ENCODE peak calls at places on chromosome 17, in four cellular contexts. One of them, this sample, is unnamed.

GRCh38 chr17:8563981-8564602 is 66.4 kb downstream of the MYH10 start:
- DNase-seq in gastrocnemius medialis: no peak
- DNase-seq in uterus: no peak
- DNase-seq in tibial nerve: no peak
- DNase-seq in this sample: no peak

GRCh38 chr17:27834571-27834970 is 34.2 kb upstream of the NOS2 start:
- DNase-seq in gastrocnemius medialis: no peak
- DNase-seq in uterus: no peak
- DNase-seq in tibial nerve: no peak
- DNase-seq in this sample: no peak

GRCh38 chr17:27536781-27537180 is 80.5 kb downstream of the KSR1 start:
- DNase-seq in gastrocnemius medialis: no peak
- DNase-seq in uterus: no peak
- DNase-seq in tibial nerve: no peak
- DNase-seq in this sample: no peak

GRCh38 chr17:60863892-60864673 is 186.4 kb downstream of the BCAS3 start:
- DNase-seq in gastrocnemius medialis: no peak
- DNase-seq in uterus: no peak
- DNase-seq in tibial nerve: no peak
- DNase-seq in this sample: no peak

GRCh38 chr17:46020023-46020735 is 21.1 kb downstream of the STH start:
- DNase-seq in gastrocnemius medialis: no peak
- DNase-seq in uterus: no peak
- DNase-seq in tibial nerve: no peak
- DNase-seq in this sample: peak

GRCh38 chr17:27889711-27890251 is 3.4 kb downstream of the LYRM9 start:
- DNase-seq in gastrocnemius medialis: no peak
- DNase-seq in uterus: no peak
- DNase-seq in tibial nerve: no peak
- DNase-seq in this sample: no peak

GRCh38 chr17:80951121-80952090 is 40.2 kb upstream of the CHMP6 start:
- DNase-seq in gastrocnemius medialis: no peak
- DNase-seq in uterus: no peak
- DNase-seq in tibial nerve: no peak
- DNase-seq in this sample: peak

GRCh38 chr17:82767041-82767754 is 15.3 kb downstream of the TBCD start:
- DNase-seq in gastrocnemius medialis: no peak
- DNase-seq in uterus: no peak
- DNase-seq in tibial nerve: peak
- DNase-seq in this sample: no peak

GRCh38 chr17:74454197-74455024 is 12.0 kb upstream of the CD300A start:
- DNase-seq in gastrocnemius medialis: no peak
- DNase-seq in uterus: peak
- DNase-seq in tibial nerve: peak
- DNase-seq in this sample: peak

GRCh38 chr17:68320311-68320865 is 29.1 kb downstream of the ARSG start:
- DNase-seq in gastrocnemius medialis: no peak
- DNase-seq in uterus: no peak
- DNase-seq in tibial nerve: no peak
- DNase-seq in this sample: no peak

DNA sequence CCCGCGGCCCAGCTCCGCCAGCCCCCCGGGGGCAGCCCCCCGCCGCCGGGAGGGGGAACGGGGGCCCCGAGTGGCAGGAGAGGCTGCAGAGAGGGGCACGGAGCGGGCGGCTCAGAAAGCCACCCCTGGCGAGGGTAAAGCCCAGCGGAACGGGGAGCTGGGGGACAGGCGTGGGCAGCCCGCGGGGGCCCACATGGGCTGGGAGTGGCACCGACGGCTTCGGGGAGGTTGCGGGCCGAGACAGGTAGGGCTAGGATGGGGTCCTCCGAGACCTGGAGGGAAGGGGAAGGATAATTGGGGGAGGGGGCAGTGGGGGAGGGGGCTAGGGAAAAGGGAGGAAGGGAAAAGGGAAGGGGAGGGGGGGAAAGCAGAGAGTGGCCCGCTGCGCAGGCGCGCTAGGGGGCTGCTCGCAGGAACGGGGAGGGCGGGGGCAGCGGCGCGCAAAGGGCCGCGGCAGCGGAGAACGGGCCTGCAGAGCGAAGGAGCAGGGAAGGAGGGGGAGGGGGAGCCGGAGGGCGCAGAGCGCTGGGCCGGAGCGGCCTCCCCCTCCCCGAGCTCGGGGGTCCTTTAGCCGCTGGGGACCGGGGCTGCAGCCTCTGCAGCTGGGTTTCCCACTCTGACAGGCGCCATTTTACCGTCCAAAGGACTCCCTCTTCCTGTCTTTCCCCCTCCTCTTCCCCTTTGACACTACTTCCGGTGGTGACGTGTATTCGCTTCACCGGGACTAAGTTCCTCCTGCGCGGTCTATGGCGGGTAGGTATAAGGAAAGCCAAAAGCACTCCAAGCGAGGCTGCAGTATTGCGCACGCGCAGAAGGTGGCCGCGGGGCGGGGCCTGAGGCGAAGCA is at the start of gene CTDNEP1:
- DNase-seq in gastrocnemius medialis: peak
- DNase-seq in uterus: peak
- DNase-seq in tibial nerve: peak
- DNase-seq in this sample: peak
- TF ChIP-seq POLR2A in gastrocnemius medialis: peak
- TF ChIP-seq POLR2A in uterus: no peak
- TF ChIP-seq POLR2A in tibial nerve: peak
- TF ChIP-seq POLR2A in this sample: no peak

GRCh38 chr17:42287305-42288077 is 807 bp upstream of the STAT5A start:
- DNase-seq in gastrocnemius medialis: peak
- DNase-seq in uterus: peak
- DNase-seq in tibial nerve: peak
- DNase-seq in this sample: peak
- TF ChIP-seq POLR2A in gastrocnemius medialis: peak
- TF ChIP-seq POLR2A in uterus: peak
- TF ChIP-seq POLR2A in tibial nerve: peak
- TF ChIP-seq POLR2A in this sample: no peak

GRCh38 chr17:49390548-49391324 is 23.9 kb downstream of the PHB1 start:
- DNase-seq in gastrocnemius medialis: no peak
- DNase-seq in uterus: no peak
- DNase-seq in tibial nerve: no peak
- DNase-seq in this sample: peak
- TF ChIP-seq POLR2A in gastrocnemius medialis: no peak
- TF ChIP-seq POLR2A in uterus: no peak
- TF ChIP-seq POLR2A in tibial nerve: no peak
- TF ChIP-seq POLR2A in this sample: no peak

DNA sequence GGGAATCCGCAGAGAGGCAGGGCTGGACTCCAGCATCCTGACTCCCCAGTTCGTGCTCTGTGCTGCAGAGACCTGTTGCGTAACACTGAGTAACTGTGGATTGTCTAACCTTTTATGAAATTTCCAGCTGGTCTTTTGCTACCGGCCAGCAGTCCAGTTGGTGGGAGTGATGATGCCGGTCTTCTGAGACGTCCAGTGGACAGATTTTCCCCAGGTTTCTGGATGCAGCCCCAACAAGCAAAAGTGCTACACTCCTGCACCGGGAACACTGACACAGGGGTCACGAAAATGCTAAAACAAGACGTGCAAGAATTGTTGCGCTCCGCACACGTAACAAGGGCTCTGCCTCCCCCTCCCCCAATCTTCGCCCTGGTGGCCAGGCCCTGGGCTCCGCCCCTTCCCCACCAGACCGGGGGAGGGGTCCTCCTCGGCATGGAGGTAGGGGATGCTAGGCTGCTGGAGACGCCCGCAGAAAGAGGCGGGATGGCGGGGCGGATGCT is 701 bp upstream of the MRC2 start:
- DNase-seq in gastrocnemius medialis: peak
- DNase-seq in uterus: peak
- DNase-seq in tibial nerve: peak
- DNase-seq in this sample: peak
- TF ChIP-seq POLR2A in gastrocnemius medialis: no peak
- TF ChIP-seq POLR2A in uterus: no peak
- TF ChIP-seq POLR2A in tibial nerve: no peak
- TF ChIP-seq POLR2A in this sample: no peak

DNA sequence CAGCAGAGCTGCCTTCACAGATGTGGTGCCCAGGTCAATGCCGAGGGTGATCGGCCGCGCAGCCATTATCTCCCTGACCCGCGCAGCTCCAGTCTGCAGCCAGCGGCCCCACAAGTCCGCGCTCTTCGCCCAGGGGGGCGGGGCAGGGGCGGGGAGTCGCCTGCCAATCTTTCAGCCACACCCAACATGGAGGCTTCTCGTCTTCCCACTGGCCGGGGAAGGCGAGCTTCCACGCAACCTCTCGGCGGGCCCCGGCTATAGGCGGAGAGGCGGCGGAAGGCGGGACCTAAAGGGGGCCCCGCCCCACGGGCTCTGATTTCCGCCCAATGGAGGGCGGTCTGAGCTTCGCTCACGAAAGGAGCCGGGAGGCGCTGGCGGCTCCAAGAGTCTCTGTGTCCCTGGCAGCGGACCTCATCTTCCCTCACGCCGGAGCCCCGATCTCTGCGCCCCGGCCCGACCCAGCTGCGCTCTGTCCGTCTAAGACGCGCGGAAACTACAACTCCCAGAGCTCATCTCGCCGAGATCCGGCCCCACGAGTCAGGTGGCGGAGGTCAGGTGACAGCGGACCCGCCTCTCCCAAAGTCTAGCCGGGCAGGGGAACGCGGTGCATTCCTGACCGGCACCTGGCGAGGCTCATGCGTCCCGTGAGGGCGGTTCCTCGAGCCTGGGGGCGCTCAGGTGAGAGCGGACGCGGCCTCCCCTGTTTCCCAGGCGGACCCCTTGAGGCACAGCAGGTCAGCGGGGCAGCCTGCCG is at the start of the genes CTNS and SHPK:
- DNase-seq in gastrocnemius medialis: peak
- DNase-seq in uterus: peak
- DNase-seq in tibial nerve: peak
- DNase-seq in this sample: peak
- TF ChIP-seq POLR2A in gastrocnemius medialis: peak
- TF ChIP-seq POLR2A in uterus: peak
- TF ChIP-seq POLR2A in tibial nerve: peak
- TF ChIP-seq POLR2A in this sample: no peak

GRCh38 chr17:34199449-34199848 is 55.6 kb upstream of the CCL2 start:
- DNase-seq in gastrocnemius medialis: no peak
- DNase-seq in uterus: no peak
- DNase-seq in tibial nerve: no peak
- DNase-seq in this sample: no peak

GRCh38 chr17:34195987-34196386 is 59.1 kb upstream of the CCL2 start:
- DNase-seq in gastrocnemius medialis: no peak
- DNase-seq in uterus: no peak
- DNase-seq in tibial nerve: no peak
- DNase-seq in this sample: no peak

GRCh38 chr17:34201225-34201624 is 53.9 kb upstream of the CCL2 start:
- DNase-seq in gastrocnemius medialis: no peak
- DNase-seq in uterus: no peak
- DNase-seq in tibial nerve: no peak
- DNase-seq in this sample: no peak

GRCh38 chr17:34199932-34200534 is 55.1 kb upstream of the CCL2 start:
- DNase-seq in gastrocnemius medialis: peak
- DNase-seq in uterus: peak
- DNase-seq in tibial nerve: peak
- DNase-seq in this sample: peak

GRCh38 chr17:34198519-34198918 is 56.6 kb upstream of the CCL2 start:
- DNase-seq in gastrocnemius medialis: no peak
- DNase-seq in uterus: no peak
- DNase-seq in tibial nerve: no peak
- DNase-seq in this sample: no peak
- TF ChIP-seq POLR2A in gastrocnemius medialis: no peak
- TF ChIP-seq POLR2A in uterus: no peak
- TF ChIP-seq POLR2A in tibial nerve: no peak
- TF ChIP-seq POLR2A in this sample: no peak

DNA sequence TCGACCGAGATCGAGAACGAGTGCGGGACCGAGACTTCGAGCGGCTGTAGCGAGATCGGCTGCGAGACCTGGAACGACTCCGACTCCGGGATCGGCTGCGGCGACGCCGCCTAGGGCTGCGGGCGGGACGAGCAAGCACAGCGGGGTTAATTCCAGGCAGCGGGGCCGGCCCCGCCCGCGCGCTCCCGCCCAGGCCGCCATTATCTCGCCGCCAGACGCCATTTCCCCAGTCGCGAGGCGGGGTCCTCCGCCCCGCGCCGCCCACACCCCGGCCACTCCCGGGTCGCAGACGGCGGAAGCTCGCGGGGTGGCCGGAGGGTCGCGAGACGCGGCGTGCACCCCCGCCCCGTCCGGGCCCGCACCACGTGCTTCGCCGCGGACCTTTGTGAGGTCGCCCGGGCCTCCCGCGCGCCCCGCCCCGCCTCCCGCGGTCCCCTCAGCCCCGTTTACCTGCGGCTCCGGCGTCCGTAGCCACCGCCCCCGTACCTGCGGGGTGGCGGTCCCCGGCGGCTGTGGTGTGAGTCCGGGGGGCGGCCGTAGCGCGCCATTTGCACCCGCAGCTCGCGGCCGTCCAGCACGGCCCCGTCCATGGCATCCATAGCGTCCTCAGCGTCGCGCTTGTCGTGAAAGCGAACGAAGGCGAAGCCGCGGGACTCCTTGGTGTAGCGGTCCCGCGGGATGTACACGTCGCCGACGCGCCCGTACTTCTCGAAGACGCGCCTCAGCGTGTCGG is 616 bp downstream of the SRSF2 start:
- DNase-seq in gastrocnemius medialis: peak
- DNase-seq in uterus: peak
- DNase-seq in tibial nerve: peak
- DNase-seq in this sample: peak
- TF ChIP-seq POLR2A in gastrocnemius medialis: peak
- TF ChIP-seq POLR2A in uterus: peak
- TF ChIP-seq POLR2A in tibial nerve: no peak
- TF ChIP-seq POLR2A in this sample: no peak

DNA sequence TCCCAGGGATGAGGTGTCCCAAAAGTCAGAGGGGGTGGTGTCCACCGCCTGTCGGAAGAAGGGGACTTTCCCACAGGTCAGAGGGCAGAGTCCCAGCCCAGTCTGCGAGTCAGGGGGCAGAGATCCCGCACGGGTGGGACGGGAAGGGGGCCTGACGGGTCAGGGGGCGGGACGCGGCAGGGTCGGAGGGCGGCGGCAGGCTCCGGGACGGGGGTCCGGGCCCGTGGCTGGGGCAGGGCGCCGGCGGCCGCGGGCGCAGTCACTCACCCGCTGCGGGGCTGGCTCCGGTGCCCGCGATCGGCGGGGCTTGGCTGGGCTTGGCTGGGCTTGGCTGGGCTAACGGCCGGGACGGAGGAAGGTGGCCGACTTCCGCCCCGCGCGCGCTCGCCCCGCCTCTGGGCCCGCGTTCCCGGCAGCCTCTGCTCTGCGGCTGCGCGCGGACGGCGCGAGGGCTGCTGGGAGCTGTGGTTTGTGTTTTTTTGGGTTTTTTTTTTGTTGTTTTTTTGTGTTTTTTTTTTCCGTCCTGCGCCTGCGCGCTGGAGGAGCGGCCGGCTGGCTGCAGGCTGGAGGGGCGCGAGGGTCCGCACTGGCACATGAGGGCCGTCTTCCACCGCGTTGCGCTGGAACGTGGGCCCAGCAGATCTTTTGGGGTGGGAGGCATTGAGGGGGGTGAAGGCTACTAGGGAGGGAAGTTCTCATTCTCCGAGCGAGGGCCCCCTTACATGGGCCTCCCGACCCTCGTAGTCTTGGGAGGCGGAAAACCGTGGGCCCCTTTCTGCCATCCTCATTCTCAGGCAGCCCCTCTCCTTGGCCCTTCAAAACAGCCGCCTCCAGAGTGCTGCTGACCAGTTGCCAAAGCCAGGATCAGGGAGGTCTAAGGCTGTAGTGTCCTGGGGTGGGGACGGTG is at the start of gene CANT1:
- DNase-seq in gastrocnemius medialis: peak
- DNase-seq in uterus: peak
- DNase-seq in tibial nerve: peak
- DNase-seq in this sample: no peak
- TF ChIP-seq POLR2A in gastrocnemius medialis: peak
- TF ChIP-seq POLR2A in uterus: peak
- TF ChIP-seq POLR2A in tibial nerve: no peak
- TF ChIP-seq POLR2A in this sample: peak

GRCh38 chr17:16875662-16876061 is 96.3 kb downstream of the TNFRSF13B start:
- DNase-seq in gastrocnemius medialis: no peak
- DNase-seq in uterus: no peak
- DNase-seq in tibial nerve: no peak
- DNase-seq in this sample: no peak
- TF ChIP-seq POLR2A in gastrocnemius medialis: no peak
- TF ChIP-seq POLR2A in uterus: no peak
- TF ChIP-seq POLR2A in tibial nerve: no peak
- TF ChIP-seq POLR2A in this sample: no peak

This sample was measured in lower leg skin.